ENCODE peak calls at places on chromosomes 4 and X, in seven cellular contexts. P, B, D, L, S, X and V are unnamed samples.

GRCh38 chr4:119068529-119068962 is 67.1 kb upstream of the MYOZ2 start:
- DNase-seq in P (no peak), S (no peak), D (no peak), B (no peak), X (no peak), L (no peak), V (no peak)

GRCh38 chrX:41589634-41590270 is 99.0 kb upstream of the GPR34 start:
- DNase-seq in B (no peak), P (no peak), X (no peak), L (no peak), D (no peak), S (no peak), V (no peak)

GRCh38 chr4:2341911-2342652 is 76.4 kb downstream of the ZFYVE28 start:
- DNase-seq in X (no peak), D (no peak), L (no peak), S (peak; percentile 24), B (no peak), P (no peak), V (peak; percentile 17)

GRCh38 chr4:32569844-32570243 is 1849.7 kb downstream of the PCDH7 start:
- DNase-seq in D (no peak), L (peak; percentile 92), B (no peak), S (no peak), X (no peak), P (no peak), V (no peak)

GRCh38 chr4:109879081-109879480 is 31.2 kb downstream of the LRIT3 start:
- DNase-seq in L (no peak), S (no peak), X (no peak), B (no peak), P (no peak), D (no peak), V (no peak)

GRCh38 chr4:1939664-1940509 is 68.7 kb downstream of the NSD2 start:
- DNase-seq in L (no peak), B (no peak), X (no peak), D (no peak), P (no peak), S (no peak), V (peak; percentile 12)

GRCh38 chr4:5220028-5220427 is 168.7 kb downstream of the STK32B start:
- DNase-seq in P (no peak), D (peak; percentile 60), B (no peak), S (no peak), L (no peak), X (peak; percentile 24), V (no peak)

GRCh38 chrX:100673397-100673953 is 29.5 kb downstream of the SRPX2 start:
- DNase-seq in D (no peak), X (no peak), P (no peak), L (no peak), S (no peak), B (no peak), V (no peak)

GRCh38 chrX:109374276-109374960 is 107.5 kb downstream of the GUCY2F start:
- DNase-seq in B (no peak), L (no peak), P (no peak), X (no peak), S (no peak), D (no peak), V (no peak)

GRCh38 chr4:170090667-170091052 is 904 bp upstream of the AADAT start:
- DNase-seq in X (no peak), B (no peak), D (no peak), S (no peak), L (no peak), P (no peak), V (no peak)

GRCh38 chr4:145819246-145820181 is 119.1 kb downstream of the ZNF827 start:
- DNase-seq in L (no peak), S (no peak), X (no peak), B (no peak), D (no peak), P (no peak), V (no peak)

GRCh38 chr4:81030061-81030616 is 369 bp upstream of the BMP3 start:
- DNase-seq in P (no peak), B (no peak), X (no peak), L (peak; percentile 82), D (no peak), S (no peak), V (no peak)

GRCh38 chr4:48484494-48485168 is 1.5 kb downstream of the SLC10A4 start:
- DNase-seq in L (no peak), D (no peak), B (no peak), P (no peak), S (no peak), X (no peak), V (no peak)
- H3K4me3 ChIP-seq in L (no peak overlapping the region), D (no peak overlapping the region), B (no peak overlapping the region), P (no peak overlapping the region), S (no peak overlapping the region), X (no peak overlapping the region), V (no peak overlapping the region)

DNA sequence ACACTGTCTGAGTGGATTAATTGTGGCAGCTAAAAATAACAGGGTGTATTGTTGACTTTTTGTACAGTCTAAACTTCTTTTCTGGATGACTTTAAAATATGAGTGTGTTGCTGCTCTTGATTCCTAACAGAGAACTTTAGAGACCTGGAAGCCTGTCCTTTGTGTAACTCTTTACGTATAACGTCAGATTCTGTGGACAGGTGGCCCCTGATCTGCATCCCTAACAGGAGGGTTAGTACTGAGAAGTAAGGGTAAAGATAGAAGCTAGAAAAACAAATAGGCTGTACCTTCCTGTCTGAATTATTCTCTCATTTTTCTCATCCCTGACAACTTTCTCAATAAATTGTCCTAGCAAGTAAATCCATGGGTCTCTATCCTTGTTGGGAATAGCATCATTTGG is 105.7 kb upstream of the LIMCH1 start:
- DNase-seq in B (no peak), S (no peak), P (no peak), D (no peak), X (no peak), L (no peak), V (no peak)
- H3K4me1 ChIP-seq in B (peaks cover 12% of the 10 kb centered on the region), S (peaks cover 76% of the 10 kb centered on the region), P (peaks cover 45% of the 10 kb centered on the region), D (peaks cover 6% of the 10 kb centered on the region), X (peaks cover 48% of the 10 kb centered on the region), L (no peaks in the 10 kb centered on the region), V (peaks cover 66% of the 10 kb centered on the region)

DNA sequence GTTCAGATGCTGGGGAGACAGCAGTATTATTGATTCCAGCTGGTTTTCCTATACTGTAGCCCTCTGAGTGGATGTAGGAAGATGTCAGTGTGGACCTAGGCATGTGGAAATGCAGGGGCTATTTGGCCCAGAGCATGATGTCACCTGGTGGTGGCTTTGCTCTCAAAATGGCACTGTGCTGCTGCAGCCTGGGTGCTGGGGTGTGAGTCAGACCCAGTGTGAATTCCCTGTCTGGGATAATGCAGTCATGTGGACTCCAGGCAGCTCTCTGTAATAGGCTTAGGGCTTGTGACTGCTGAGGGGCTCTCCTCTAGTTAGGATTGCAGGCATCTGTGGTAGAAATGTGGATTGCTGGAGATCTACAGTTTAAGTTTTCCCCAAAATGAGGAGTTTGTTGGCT is 70.7 kb downstream of the DCAF8L2 start:
- DNase-seq in P (no peak), D (no peak), L (no peak), B (no peak), S (no peak), X (no peak), V (no peak)
- TF ChIP-seq CTCF in P (no peak), D (no peak), L (no peak), B (no peak), S (no peak), X (no peak), V (no peak)

GRCh38 chrX:135522878-135523693 is 2.6 kb downstream of the INTS6L start:
- DNase-seq in P (no peak), B (no peak), L (no peak), D (no peak), X (no peak), S (no peak), V (no peak)
- H3K4me3 ChIP-seq in P (peak overlapping the region; percentile 87), B (no peak overlapping the region), L (peak overlapping the region; percentile 84), D (peak overlapping the region; percentile 45), X (peak overlapping the region; percentile 82), S (peak overlapping the region; percentile 58), V (no peak overlapping the region)

GRCh38 chr4:147826288-147826646 is 94.4 kb downstream of the ARHGAP10 start:
- DNase-seq in S (no peak), D (no peak), B (no peak), X (no peak), P (no peak), L (no peak), V (no peak)
- H3K4me1 ChIP-seq in S (peaks cover 47% of the 10 kb centered on the region), D (peaks cover 4% of the 10 kb centered on the region), B (peaks cover 49% of the 10 kb centered on the region), X (peaks cover 64% of the 10 kb centered on the region), P (peaks cover 57% of the 10 kb centered on the region), L (no peaks in the 10 kb centered on the region), V (peaks cover 4% of the 10 kb centered on the region)

GRCh38 chr4:10441512-10441911 is 15.7 kb downstream of the ZNF518B start:
- DNase-seq in P (no peak), B (no peak), X (no peak), L (no peak), D (no peak), S (no peak), V (no peak)

GRCh38 chr4:10442976-10443375 is 14.2 kb downstream of the ZNF518B start:
- DNase-seq in S (no peak), P (no peak), D (no peak), X (no peak), L (no peak), B (no peak), V (no peak)

GRCh38 chr4:10438924-10439323 is 18.3 kb downstream of the ZNF518B start:
- DNase-seq in B (no peak), D (no peak), S (no peak), L (no peak), X (no peak), P (no peak), V (no peak)

DNA sequence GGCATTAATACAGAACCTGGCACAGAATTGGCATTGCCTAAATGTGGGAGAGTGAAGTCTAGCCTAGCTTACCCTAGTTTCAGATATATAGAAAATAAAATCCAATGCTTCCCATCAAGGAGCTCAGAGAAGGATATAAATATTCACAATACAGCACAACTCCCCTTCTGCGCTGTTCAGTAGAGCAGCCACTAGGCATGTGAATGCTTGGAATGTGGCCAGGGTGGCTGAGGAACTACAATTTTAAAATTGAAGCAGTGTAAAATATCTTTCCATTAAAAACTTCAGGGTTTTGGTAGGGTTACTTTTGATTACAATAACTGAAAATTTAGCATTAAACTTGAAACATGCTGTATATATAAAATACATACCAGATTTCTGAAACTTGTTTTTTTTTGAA is 19.5 kb downstream of the ZNF518B start:
- DNase-seq in X (no peak), L (no peak), S (no peak), B (no peak), P (no peak), D (peak; percentile 52), V (no peak)
- TF ChIP-seq CTCF in X (no peak), L (no peak), S (no peak), B (no peak), P (no peak), D (no peak), V (no peak)

DNA sequence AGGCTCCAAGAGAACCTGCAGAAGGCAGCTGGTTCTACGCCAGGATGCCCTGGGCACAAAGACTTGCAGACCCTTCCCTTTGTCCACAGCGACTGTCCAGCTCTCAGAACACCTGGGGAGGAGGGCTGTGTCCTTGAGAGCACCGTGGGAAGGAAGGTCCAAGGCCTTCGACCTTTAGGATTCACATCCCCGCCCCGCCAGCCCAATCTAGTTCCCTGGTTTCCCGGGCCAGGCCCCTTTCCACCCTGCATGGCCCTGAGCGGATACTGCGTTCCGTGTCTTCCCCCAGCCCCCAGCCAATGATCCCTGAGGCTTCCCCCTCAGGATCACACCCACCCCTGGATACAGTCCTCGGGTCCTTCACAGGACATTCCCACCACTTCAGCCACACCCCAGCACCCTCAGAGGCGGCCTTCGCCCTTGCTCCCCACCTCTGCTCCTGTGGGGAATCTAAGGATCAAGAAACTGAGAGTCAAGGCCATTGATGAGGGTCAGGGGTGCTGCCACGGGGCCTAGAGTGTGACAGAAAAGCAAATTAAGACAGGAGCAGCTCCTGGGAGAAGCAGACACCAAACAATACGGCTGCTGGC is 9.1 kb downstream of the ABCD1 start:
- DNase-seq in X (no peak), D (no peak), P (no peak), B (no peak), S (no peak), L (no peak), V (no peak)
- H3K4me3 ChIP-seq in X (no peak overlapping the region), D (no peak overlapping the region), P (no peak overlapping the region), B (no peak overlapping the region), S (no peak overlapping the region), L (no peak overlapping the region), V (no peak overlapping the region)